ENCODE peak calls at places on chromosomes 3 and 15, in four cellular contexts. O is A549, G is WTC11, U is K562. Z is an unnamed sample.

GRCh38 chr3:43915546-43915945 is 224.8 kb downstream of the ABHD5 start:
- DNase-seq in G (no peak), O (no peak), U (no peak), Z (no peak)

GRCh38 chr15:94455297-94455696 is 223.9 kb downstream of the MCTP2 start:
- DNase-seq in G (no peak), U (no peak), O (no peak), Z (no peak)

GRCh38 chr3:48709051-48709461 is 8.0 kb downstream of the IP6K2 start:
- DNase-seq in O (no peak), U (no peak), G (no peak), Z (no peak)

GRCh38 chr3:29822051-29822450 is 541.2 kb downstream of the RBMS3 start:
- DNase-seq in G (no peak), O (no peak), U (no peak), Z (no peak)

GRCh38 chr15:34620814-34621213 is 37.4 kb upstream of the GOLGA8B start:
- DNase-seq in U (no peak), O (no peak), G (no peak), Z (no peak)

GRCh38 chr15:96290679-96291078 is 39.8 kb upstream of the NR2F2 start:
- DNase-seq in U (peak; percentile 54), O (no peak), G (no peak), Z (no peak)

GRCh38 chr3:184608209-184608608 is 46.6 kb downstream of the EPHB3 start:
- DNase-seq in G (no peak), U (no peak), O (no peak), Z (no peak)

GRCh38 chr3:129961142-129961541 is 13.4 kb upstream of the TRH start:
- DNase-seq in G (no peak), O (no peak), U (no peak), Z (no peak)

GRCh38 chr3:72628065-72628464 is 220.2 kb downstream of the SHQ1 start:
- DNase-seq in G (no peak), U (no peak), O (no peak), Z (no peak)

GRCh38 chr3:72629191-72629611 is 219.0 kb downstream of the SHQ1 start:
- DNase-seq in U (no peak), G (no peak), O (no peak), Z (no peak)

GRCh38 chr3:72633101-72633500 is 215.1 kb downstream of the SHQ1 start:
- DNase-seq in U (no peak), G (no peak), O (no peak), Z (no peak)

GRCh38 chr3:72632129-72632528 is 216.1 kb downstream of the SHQ1 start:
- DNase-seq in O (no peak), U (no peak), G (no peak), Z (no peak)

DNA sequence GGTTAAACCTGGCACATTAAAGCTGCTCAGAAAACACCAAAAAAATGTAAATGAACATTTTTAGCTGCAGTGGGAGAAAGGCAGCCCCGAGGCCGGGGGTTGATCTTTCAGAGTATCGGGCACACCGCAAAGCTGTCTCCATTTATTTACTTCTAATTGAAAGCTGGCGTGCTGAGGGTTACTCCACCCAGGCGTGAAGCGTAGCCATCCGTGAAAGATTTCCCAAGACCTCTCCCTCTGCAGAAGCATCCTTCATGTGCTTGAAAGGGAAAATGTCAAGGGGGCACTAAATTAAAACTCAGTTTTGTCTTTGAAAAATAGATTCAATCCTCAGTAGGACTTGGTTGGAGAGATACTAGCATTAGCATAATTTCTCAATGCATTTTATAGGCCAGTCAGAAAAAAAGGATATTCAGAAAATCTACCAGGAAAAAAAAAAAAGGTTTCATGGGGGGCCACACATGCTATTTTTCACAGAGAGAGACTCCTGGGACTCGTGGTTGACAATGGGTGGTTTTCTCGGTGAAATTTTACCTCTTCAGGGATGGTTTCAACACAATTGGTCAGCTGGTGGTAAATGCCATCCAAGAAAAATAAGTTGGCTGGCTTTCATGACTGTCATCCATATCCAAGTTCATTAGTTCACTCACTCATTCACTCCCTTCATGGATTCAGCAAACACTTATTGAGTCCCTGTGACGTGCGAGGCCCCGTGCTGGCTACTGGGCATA is 217.5 kb downstream of the SHQ1 start:
- DNase-seq in O (no peak), G (no peak), U (no peak), Z (no peak)
- TF ChIP-seq NR3C1 in O (no peak), G (no peak), U (no peak), Z (no peak)

DNA sequence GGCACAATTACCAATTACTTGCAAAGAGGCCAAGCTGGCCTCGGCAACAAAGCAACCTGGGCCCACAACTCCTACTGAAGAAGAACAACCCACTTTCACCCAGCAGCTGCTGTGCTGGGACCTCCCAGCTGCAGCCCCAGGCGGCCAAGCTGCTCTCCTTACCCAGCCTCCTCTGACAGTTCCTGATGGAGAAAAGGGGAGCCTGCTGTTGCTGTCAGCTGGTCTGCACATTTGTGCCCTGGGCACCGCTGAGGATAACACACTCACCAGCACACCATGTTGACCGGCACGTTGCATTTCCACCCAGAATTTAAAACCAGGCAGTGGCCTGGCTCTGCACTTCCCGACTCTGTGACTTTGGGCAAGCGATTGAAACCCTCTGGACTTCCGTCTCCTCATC is 33.6 kb downstream of the SSUH2 start:
- DNase-seq in O (no peak), U (no peak), G (no peak), Z (no peak)
- TF ChIP-seq NR3C1 in O (no peak), U (no peak), G (no peak), Z (no peak)

GRCh38 chr3:55634345-55634744 is 147.2 kb upstream of the WNT5A start:
- DNase-seq in O (no peak), U (no peak), G (no peak), Z (no peak)
- TF ChIP-seq NR3C1 in O (no peak), U (no peak), G (no peak), Z (no peak)

DNA sequence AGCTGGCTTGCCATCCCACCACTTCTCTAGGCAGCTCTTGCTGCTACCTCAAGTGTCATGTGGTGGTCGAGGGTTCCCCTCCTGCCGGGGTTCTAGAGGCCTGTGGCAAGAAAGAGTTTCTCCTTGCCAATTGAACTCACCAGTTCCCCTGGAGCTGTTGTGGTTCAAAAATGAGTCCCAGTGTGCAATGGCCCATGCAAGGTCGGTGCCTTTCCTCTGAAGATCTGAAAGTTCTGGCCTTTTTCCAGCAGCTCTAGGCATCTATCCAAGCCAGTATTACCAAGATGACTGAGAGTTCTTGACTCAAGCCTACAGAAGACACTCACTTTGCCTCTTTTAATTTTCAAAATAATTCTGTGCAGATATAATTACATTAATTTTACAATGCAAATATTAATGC is 163.6 kb downstream of the KCNMB2 start:
- DNase-seq in G (no peak), O (no peak), U (no peak), Z (no peak)
- TF ChIP-seq NR3C1 in G (no peak), O (no peak), U (no peak), Z (no peak)

GRCh38 chr3:64530434-64531049 is 157.3 kb downstream of the ADAMTS9 start:
- DNase-seq in G (peak; percentile 75), U (peak; percentile 25), O (peak; percentile 36), Z (peak; percentile 18)
- TF ChIP-seq NR3C1 in G (no peak), U (no peak), O (no peak), Z (no peak)

Z was measured in HepG2.